ENCODE peak calls at places on chromosomes 2 and 18, in nine cellular contexts. K, H, B, Z, T, I, N, W and X are unnamed samples.

GRCh38 chr2:18149660-18150246 is 271.3 kb downstream of the KCNS3 start:
- DNase-seq in K (no peak), H (no peak), B (no peak), Z (peak; percentile 17), T (peak; percentile 55), I (peak; percentile 61), N (peak; percentile 66), W (no peak), X (peak; percentile 77)

GRCh38 chr18:23498877-23499570 is 4.3 kb upstream of the RMC1 start:
- DNase-seq in K (peak; percentile 81), H (no peak), B (peak; percentile 89), Z (peak; percentile 38), T (peak; percentile 39), I (peak; percentile 84), N (peak; percentile 72), W (peak; percentile 66), X (peak; percentile 92)

GRCh38 chr18:40866013-40866644 is 1088.9 kb upstream of the PIK3C3 start:
- DNase-seq in K (no peak), H (no peak), B (peak; percentile 16), Z (no peak), T (no peak), I (no peak), N (no peak), W (no peak), X (no peak)

GRCh38 chr18:21904856-21905255 is 164.3 kb downstream of the MIB1 start:
- DNase-seq in K (no peak), H (no peak), B (peak; percentile 28), Z (no peak), T (no peak), I (peak; percentile 34), N (no peak), W (no peak), X (no peak)

GRCh38 chr2:4340536-4340935 is 637.2 kb downstream of the DCDC2C start:
- DNase-seq in K (no peak), H (no peak), B (no peak), Z (no peak), T (no peak), I (no peak), N (no peak), W (no peak), X (no peak)

GRCh38 chr2:144490017-144490416 is 29.9 kb downstream of the ZEB2 start:
- DNase-seq in K (no peak), H (no peak), B (no peak), Z (no peak), T (no peak), I (no peak), N (no peak), W (no peak), X (no peak)

GRCh38 chr2:98551316-98551715 is 57.0 kb downstream of the COA5 start:
- DNase-seq in K (no peak), H (no peak), B (no peak), Z (no peak), T (no peak), I (no peak), N (no peak), W (no peak), X (no peak)

GRCh38 chr2:164954954-164955701 is at the start of gene SLC38A11:
- DNase-seq in K (no peak), H (no peak), B (peak; percentile 53), Z (no peak), T (no peak), I (peak; percentile 12), N (no peak), W (peak; percentile 55), X (peak; percentile 72)

GRCh38 chr2:46972438-46972837 is 56.8 kb upstream of the MCFD2 start:
- DNase-seq in K (no peak), H (no peak), B (no peak), Z (no peak), T (no peak), I (no peak), N (no peak), W (no peak), X (no peak)

GRCh38 chr2:161004379-161004778 is 155.8 kb upstream of the TANK start:
- DNase-seq in K (no peak), H (no peak), B (no peak), Z (no peak), T (no peak), I (peak; percentile 37), N (peak; percentile 20), W (no peak), X (no peak)

GRCh38 chr2:62099523-62100175 is 96.3 kb upstream of the B3GNT2 start:
- DNase-seq in K (no peak), H (no peak), B (no peak), Z (no peak), T (no peak), I (no peak), N (no peak), W (no peak), X (no peak)

GRCh38 chr2:62102402-62102920 is 93.5 kb upstream of the B3GNT2 start:
- DNase-seq in K (no peak), H (no peak), B (no peak), Z (no peak), T (no peak), I (no peak), N (no peak), W (no peak), X (no peak)

GRCh38 chr2:62101886-62102285 is 94.0 kb upstream of the B3GNT2 start:
- DNase-seq in K (no peak), H (no peak), B (no peak), Z (no peak), T (no peak), I (no peak), N (no peak), W (no peak), X (no peak)

DNA sequence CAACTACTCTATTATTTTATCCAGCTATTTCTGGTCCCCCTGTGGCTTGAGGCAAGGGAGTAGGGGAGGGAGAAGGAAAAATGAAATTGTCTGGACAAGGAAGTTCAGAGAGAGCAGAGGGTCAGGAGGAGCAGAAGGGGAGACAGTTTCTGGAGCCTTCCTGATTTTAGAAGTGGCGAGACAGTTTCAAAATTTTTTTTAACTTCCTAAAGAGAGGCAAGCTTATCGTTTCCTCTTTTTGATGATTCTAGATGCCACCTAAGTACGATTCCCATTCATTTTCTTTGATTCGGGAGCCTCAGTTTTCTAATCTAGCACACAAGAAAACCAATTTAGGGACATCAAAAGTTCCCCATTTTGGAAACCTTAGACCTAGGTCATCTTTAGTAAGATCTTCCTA is 96.9 kb upstream of the B3GNT2 start:
- DNase-seq in K (no peak), H (no peak), B (no peak), Z (no peak), T (no peak), I (no peak), N (no peak), W (no peak), X (peak; percentile 18)
- H3K4me3 ChIP-seq in K (no peak overlapping the region), H (no peak overlapping the region), B (no peak overlapping the region), Z (no peak overlapping the region), T (no peak overlapping the region), I (no peak overlapping the region), N (no peak overlapping the region), W (no peak overlapping the region), X (no peak overlapping the region)

DNA sequence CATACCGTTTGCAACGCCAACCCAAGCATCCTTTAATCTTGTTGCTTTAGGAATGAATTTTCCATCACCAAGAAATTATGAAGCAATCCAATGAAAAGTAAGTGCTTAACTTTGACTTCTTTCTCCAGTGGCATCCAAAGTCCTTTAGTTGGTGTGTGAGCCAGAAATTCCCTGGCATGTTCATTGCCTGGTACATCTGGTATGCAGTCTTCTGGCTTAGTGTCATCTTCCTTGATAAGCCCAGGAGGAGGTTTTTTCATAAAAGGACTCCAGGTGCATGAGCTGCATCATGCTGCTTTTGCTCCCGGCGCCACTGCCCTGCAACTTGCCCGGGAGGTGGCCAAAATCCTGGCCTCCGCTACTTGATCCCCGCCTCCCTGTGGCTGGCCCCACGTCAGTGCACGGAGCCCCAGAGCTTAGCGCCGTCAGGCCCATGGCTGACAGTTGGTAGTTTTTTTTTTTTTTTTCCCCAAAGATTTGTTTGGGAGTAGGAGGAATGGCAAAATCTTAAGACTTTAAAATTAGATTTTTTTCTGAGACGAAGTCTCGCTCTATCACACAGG is 58.7 kb downstream of the PUM2 start:
- DNase-seq in K (no peak), H (no peak), B (no peak), Z (no peak), T (no peak), I (no peak), N (no peak), W (no peak), X (peak; percentile 78)
- H3K4me3 ChIP-seq in K (no peak overlapping the region), H (no peak overlapping the region), B (no peak overlapping the region), Z (no peak overlapping the region), T (no peak overlapping the region), I (no peak overlapping the region), N (no peak overlapping the region), W (no peak overlapping the region), X (no peak overlapping the region)

GRCh38 chr2:232235716-232236115 is 142.8 kb upstream of the ALPP start:
- DNase-seq in K (no peak), H (no peak), B (no peak), Z (no peak), T (no peak), I (no peak), N (peak; percentile 48), W (no peak), X (no peak)
- H3K4me3 ChIP-seq in K (no peak overlapping the region), H (no peak overlapping the region), B (no peak overlapping the region), Z (no peak overlapping the region), T (no peak overlapping the region), I (no peak overlapping the region), N (no peak overlapping the region), W (no peak overlapping the region), X (no peak overlapping the region)

GRCh38 chr2:171214093-171214492 is 53.4 kb upstream of the TLK1 start:
- DNase-seq in K (no peak), H (no peak), B (no peak), Z (no peak), T (no peak), I (no peak), N (no peak), W (no peak), X (no peak)

GRCh38 chr2:171210216-171210863 is 49.6 kb upstream of the TLK1 start:
- DNase-seq in K (no peak), H (no peak), B (no peak), Z (no peak), T (no peak), I (no peak), N (no peak), W (no peak), X (no peak)

GRCh38 chr2:171206422-171207115 is 45.9 kb upstream of the TLK1 start:
- DNase-seq in K (no peak), H (no peak), B (no peak), Z (no peak), T (no peak), I (no peak), N (no peak), W (no peak), X (no peak)

GRCh38 chr2:171208648-171209047 is 48.0 kb upstream of the TLK1 start:
- DNase-seq in K (no peak), H (no peak), B (no peak), Z (no peak), T (no peak), I (no peak), N (no peak), W (no peak), X (no peak)

DNA sequence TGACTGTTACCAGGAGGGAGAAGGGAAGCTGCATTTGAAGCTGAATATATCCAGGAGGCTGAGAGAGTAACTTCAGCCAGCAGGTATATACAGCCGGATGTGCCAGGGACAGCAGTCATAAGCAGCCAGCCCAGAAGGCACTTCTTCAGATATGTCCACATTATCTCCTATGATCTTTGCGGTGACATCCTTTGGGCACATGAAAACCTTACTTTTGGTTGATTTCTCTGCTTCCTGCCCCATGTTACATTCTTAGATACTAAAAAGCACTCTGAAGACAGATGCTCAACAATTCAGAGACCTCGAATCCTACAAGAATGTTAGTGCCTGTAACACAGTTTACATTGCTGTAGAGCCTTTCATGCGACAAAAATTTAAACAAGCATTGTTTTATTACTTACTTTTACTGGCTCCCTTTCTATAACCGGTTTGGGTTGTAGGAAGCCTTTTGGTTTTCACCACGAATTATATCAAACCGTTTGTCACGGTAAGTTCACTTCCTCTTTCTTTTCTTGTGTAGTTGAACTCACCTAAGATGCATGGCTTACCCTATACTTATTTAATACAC is 50.3 kb upstream of the TLK1 start:
- DNase-seq in K (no peak), H (no peak), B (no peak), Z (no peak), T (no peak), I (no peak), N (no peak), W (no peak), X (no peak)
- H3K4me3 ChIP-seq in K (no peak overlapping the region), H (no peak overlapping the region), B (no peak overlapping the region), Z (no peak overlapping the region), T (no peak overlapping the region), I (no peak overlapping the region), N (no peak overlapping the region), W (no peak overlapping the region), X (no peak overlapping the region)